ENCODE peak calls at places on chromosomes 1 and 21, in six cellular contexts. X is fibroblast of mammary gland, V is omental fat pad, G is fibroblast of the aortic adventitia, U is hypothalamus, S is stomach. K is an unnamed sample.

GRCh38 chr1:27605796-27606707 is 2.1 kb upstream of the AHDC1 start:
- DNase-seq in X (peak), V (no peak), G (peak), U (peak), S (peak), K (peak)

GRCh38 chr1:216034506-216034905 is 388.7 kb downstream of the USH2A start:
- DNase-seq in X (no peak), V (no peak), G (no peak), U (no peak), S (no peak), K (no peak)

GRCh38 chr1:42940851-42941639 is 17.6 kb downstream of the SLC2A1 start:
- DNase-seq in X (peak), V (no peak), G (peak), U (no peak), S (no peak), K (no peak)

GRCh38 chr1:56477164-56478111 is 101.9 kb downstream of the PLPP3 start:
- DNase-seq in X (peak), V (no peak), G (peak), U (peak), S (peak), K (peak)

GRCh38 chr1:202131956-202132821 is 9.5 kb downstream of the GPR37L1 start:
- DNase-seq in X (no peak), V (no peak), G (peak), U (peak), S (peak), K (no peak)

GRCh38 chr1:78527706-78528105 is 36.9 kb downstream of the PTGFR start:
- DNase-seq in X (no peak), V (no peak), G (no peak), U (no peak), S (no peak), K (no peak)

GRCh38 chr21:16587671-16588379 is 858.0 kb downstream of the USP25 start:
- DNase-seq in X (peak), V (no peak), G (peak), U (no peak), S (no peak), K (no peak)

GRCh38 chr1:153968400-153968799 is 698 bp downstream of the CREB3L4 start:
- DNase-seq in X (no peak), V (no peak), G (no peak), U (no peak), S (no peak), K (peak)

GRCh38 chr1:247119600-247120407 is 15.6 kb upstream of the ZNF669 start:
- DNase-seq in X (no peak), V (no peak), G (no peak), U (no peak), S (no peak), K (no peak)

GRCh38 chr1:74422379-74423155 is 89.8 kb downstream of the LRRC53 start:
- DNase-seq in X (peak), V (no peak), G (no peak), U (no peak), S (no peak), K (no peak)

GRCh38 chr1:145729661-145730436 is 10.6 kb downstream of the CD160 start:
- DNase-seq in X (peak), V (no peak), G (no peak), U (no peak), S (no peak), K (no peak)

GRCh38 chr1:40153073-40153770 is 8.0 kb upstream of the RLF start:
- DNase-seq in X (peak), V (no peak), G (peak), U (no peak), S (no peak), K (peak)

GRCh38 chr1:183061194-183061593 is 38.0 kb downstream of the LAMC1 start:
- DNase-seq in X (peak), V (no peak), G (peak), U (no peak), S (no peak), K (no peak)

GRCh38 chr1:53172751-53173498 is 23.7 kb upstream of the CPT2 start:
- DNase-seq in X (peak), V (no peak), G (peak), U (no peak), S (no peak), K (peak)

GRCh38 chr1:16013220-16013907 is 4.5 kb downstream of the HSPB7 start:
- DNase-seq in X (peak), V (peak), G (peak), U (no peak), S (peak), K (peak)

GRCh38 chr1:235325139-235325538 is 2.8 kb downstream of the ARID4B start:
- DNase-seq in X (no peak), V (no peak), G (no peak), U (no peak), S (no peak), K (no peak)

GRCh38 chr1:41981796-41982195 is 63.1 kb upstream of the HIVEP3 start:
- DNase-seq in X (no peak), V (no peak), G (no peak), U (no peak), S (no peak), K (no peak)

GRCh38 chr1:51564124-51564523 is 45.1 kb upstream of the EPS15 start:
- DNase-seq in X (peak), V (no peak), G (peak), U (no peak), S (no peak), K (no peak)

GRCh38 chr1:109499661-109500536 is 6.0 kb downstream of the CYB561D1 start:
- DNase-seq in X (peak), V (no peak), G (peak), U (no peak), S (peak), K (peak)

GRCh38 chr1:203211812-203212211 is 17.7 kb downstream of the CHIT1 start:
- DNase-seq in X (no peak), V (no peak), G (no peak), U (no peak), S (no peak), K (no peak)

GRCh38 chr1:196344462-196344861 is 263.8 kb downstream of the KCNT2 start:
- DNase-seq in X (no peak), V (no peak), G (no peak), U (no peak), S (no peak), K (no peak)

GRCh38 chr1:48875736-48876135 is 99.0 kb upstream of the BEND5 start:
- DNase-seq in X (no peak), V (no peak), G (no peak), U (no peak), S (no peak), K (no peak)

GRCh38 chr1:18217398-18218043 is 109.9 kb downstream of the IGSF21 start:
- DNase-seq in X (peak), V (no peak), G (no peak), U (no peak), S (no peak), K (peak)

GRCh38 chr1:32031578-32032286 is 18.1 kb downstream of the KHDRBS1 start:
- DNase-seq in X (peak), V (no peak), G (peak), U (no peak), S (no peak), K (no peak)